ENCODE peak calls at places on chromosomes 1 and 21, in nine cellular contexts. J is CD8-positive, alpha-beta T cell; G is heart right ventricle; A is ovary; V is body of pancreas; T is brain microvascular endothelial cell; R is endothelial cell of umbilical vein; K is left ventricle myocardium inferior; O is hepatocyte. Y is an unnamed sample.

GRCh38 chr1:72034827-72035226 is 247.5 kb downstream of the NEGR1 start:
- DNase-seq in J (no peak), G (no peak), A (no peak), V (no peak), T (no peak), R (no peak), K (no peak), O (no peak), Y (no peak)

GRCh38 chr1:79716481-79716880 is 710.0 kb upstream of the ADGRL4 start:
- DNase-seq in J (no peak), G (no peak), A (no peak), V (no peak), T (peak), R (peak), K (no peak), O (peak), Y (peak)

GRCh38 chr1:109151591-109151990 is 37.7 kb downstream of the ELAPOR1 start:
- DNase-seq in J (no peak), G (no peak), A (no peak), V (no peak), T (no peak), R (no peak), K (no peak), O (no peak), Y (no peak)

GRCh38 chr1:33331444-33332356 is 10.8 kb upstream of the A3GALT2 start:
- DNase-seq in J (no peak), G (no peak), A (peak), V (no peak), T (no peak), R (no peak), K (no peak), O (no peak), Y (no peak)

GRCh38 chr1:233229291-233229690 is 66.2 kb downstream of the PCNX2 start:
- DNase-seq in J (no peak), G (no peak), A (no peak), V (no peak), T (no peak), R (no peak), K (no peak), O (no peak), Y (no peak)

GRCh38 chr1:236657398-236657797 is 28.9 kb upstream of the ACTN2 start:
- DNase-seq in J (no peak), G (no peak), A (no peak), V (no peak), T (no peak), R (no peak), K (no peak), O (no peak), Y (no peak)

GRCh38 chr1:94542088-94542671 is 621 bp upstream of the F3 start:
- DNase-seq in J (no peak), G (peak), A (peak), V (peak), T (peak), R (peak), K (peak), O (no peak), Y (no peak)

GRCh38 chr1:243850368-243851128 is 505 bp upstream of the AKT3 start:
- DNase-seq in J (peak), G (peak), A (peak), V (peak), T (peak), R (peak), K (peak), O (peak), Y (peak)

GRCh38 chr1:154386643-154387352 is 18.3 kb upstream of the IL6R start:
- DNase-seq in J (peak), G (no peak), A (no peak), V (no peak), T (no peak), R (no peak), K (no peak), O (peak), Y (no peak)

GRCh38 chr1:59128784-59129227 is 168.1 kb upstream of the FGGY start:
- DNase-seq in J (no peak), G (no peak), A (no peak), V (no peak), T (peak), R (peak), K (no peak), O (no peak), Y (peak)

GRCh38 chr1:182671779-182672486 is 12.5 kb downstream of the RGS8 start:
- DNase-seq in J (no peak), G (no peak), A (no peak), V (no peak), T (no peak), R (no peak), K (no peak), O (no peak), Y (no peak)

GRCh38 chr1:119676571-119677206 is 28.6 kb upstream of the ZNF697 start:
- DNase-seq in J (no peak), G (no peak), A (no peak), V (peak), T (no peak), R (no peak), K (no peak), O (no peak), Y (no peak)

GRCh38 chr1:157240495-157241184 is 102.4 kb upstream of the ETV3 start:
- DNase-seq in J (no peak), G (no peak), A (no peak), V (peak), T (no peak), R (no peak), K (no peak), O (peak), Y (no peak)

GRCh38 chr1:215761446-215761845 is 194.3 kb downstream of the KCTD3 start:
- DNase-seq in J (no peak), G (no peak), A (no peak), V (no peak), T (no peak), R (no peak), K (no peak), O (no peak), Y (no peak)

GRCh38 chr1:26530898-26531598 is 1.5 kb downstream of the RPS6KA1 start:
- DNase-seq in J (no peak), G (no peak), A (no peak), V (peak), T (no peak), R (no peak), K (no peak), O (peak), Y (peak)

GRCh38 chr1:226489718-226490440 is 58.7 kb upstream of the STUM start:
- DNase-seq in J (no peak), G (no peak), A (no peak), V (no peak), T (no peak), R (no peak), K (no peak), O (no peak), Y (no peak)

GRCh38 chr21:45330075-45330781 is 42.5 kb upstream of the POFUT2 start:
- DNase-seq in J (no peak), G (no peak), A (peak), V (peak), T (peak), R (no peak), K (peak), O (peak), Y (peak)

GRCh38 chr1:65958561-65959350 is 166.1 kb downstream of the PDE4B start:
- DNase-seq in J (no peak), G (no peak), A (no peak), V (no peak), T (peak), R (peak), K (no peak), O (peak), Y (peak)

GRCh38 chr1:75901371-75901770 is 30.8 kb downstream of the ASB17 start:
- DNase-seq in J (no peak), G (no peak), A (no peak), V (no peak), T (no peak), R (no peak), K (no peak), O (no peak), Y (no peak)

GRCh38 chr1:170556910-170557309 is 24.9 kb downstream of the GORAB start:
- DNase-seq in J (no peak), G (no peak), A (no peak), V (no peak), T (no peak), R (no peak), K (no peak), O (no peak), Y (no peak)

GRCh38 chr21:38567577-38568360 is 69.5 kb upstream of the ERG start:
- DNase-seq in J (no peak), G (no peak), A (no peak), V (no peak), T (peak), R (no peak), K (no peak), O (peak), Y (peak)

GRCh38 chr1:82452096-82452495 is 651.4 kb downstream of the ADGRL2 start:
- DNase-seq in J (no peak), G (no peak), A (no peak), V (no peak), T (no peak), R (no peak), K (no peak), O (no peak), Y (no peak)

GRCh38 chr1:58799650-58800049 is 15.8 kb upstream of the JUN start:
- DNase-seq in J (no peak), G (no peak), A (no peak), V (no peak), T (no peak), R (no peak), K (no peak), O (no peak), Y (no peak)

GRCh38 chr1:223180803-223181321 is 37.8 kb upstream of the TLR5 start:
- DNase-seq in J (no peak), G (peak), A (no peak), V (no peak), T (no peak), R (no peak), K (no peak), O (no peak), Y (peak)

GRCh38 chr1:9438431-9439073 is 100.7 kb upstream of the SLC25A33 start:
- DNase-seq in J (no peak), G (peak), A (peak), V (peak), T (peak), R (peak), K (peak), O (peak), Y (peak)

GRCh38 chr1:63575340-63575826 is 17.8 kb upstream of the PGM1 start:
- DNase-seq in J (no peak), G (no peak), A (no peak), V (no peak), T (no peak), R (peak), K (no peak), O (peak), Y (peak)

GRCh38 chr1:201713093-201713810 is 115.7 kb upstream of the IPO9 start:
- DNase-seq in J (no peak), G (peak), A (peak), V (peak), T (peak), R (peak), K (peak), O (peak), Y (peak)

GRCh38 chr1:226681652-226682493 is 57.2 kb downstream of the ITPKB start:
- DNase-seq in J (no peak), G (no peak), A (no peak), V (no peak), T (no peak), R (no peak), K (no peak), O (no peak), Y (no peak)

GRCh38 chr1:59761440-59761839 is 53.3 kb upstream of the HOOK1 start:
- DNase-seq in J (no peak), G (no peak), A (no peak), V (no peak), T (no peak), R (no peak), K (no peak), O (no peak), Y (peak)

GRCh38 chr1:155322571-155322952 is 1.9 kb downstream of the RUSC1 start:
- DNase-seq in J (no peak), G (peak), A (peak), V (no peak), T (no peak), R (peak), K (no peak), O (peak), Y (no peak)

GRCh38 chr21:45612096-45613019 is 31.2 kb upstream of the PCBP3 start:
- DNase-seq in J (no peak), G (no peak), A (no peak), V (no peak), T (peak), R (no peak), K (no peak), O (no peak), Y (peak)

GRCh38 chr1:229006121-229006870 is 264.6 kb upstream of the RAB4A start:
- DNase-seq in J (no peak), G (no peak), A (no peak), V (no peak), T (no peak), R (no peak), K (no peak), O (no peak), Y (peak)

GRCh38 chr1:70164350-70164749 is 41.0 kb downstream of the LRRC40 start:
- DNase-seq in J (no peak), G (no peak), A (no peak), V (no peak), T (no peak), R (no peak), K (no peak), O (no peak), Y (no peak)

GRCh38 chr1:201624741-201625646 is 86.1 kb downstream of the NAV1 start:
- DNase-seq in J (no peak), G (no peak), A (no peak), V (no peak), T (peak), R (peak), K (no peak), O (no peak), Y (no peak)

GRCh38 chr1:60621524-60621923 is 460.8 kb upstream of the NFIA start:
- DNase-seq in J (no peak), G (no peak), A (no peak), V (peak), T (peak), R (peak), K (no peak), O (peak), Y (no peak)

GRCh38 chr1:107405241-107405640 is 264.4 kb downstream of the NTNG1 start:
- DNase-seq in J (no peak), G (no peak), A (no peak), V (no peak), T (no peak), R (no peak), K (no peak), O (no peak), Y (no peak)

GRCh38 chr1:169427081-169427611 is at the start of gene CCDC181:
- DNase-seq in J (peak), G (peak), A (peak), V (peak), T (peak), R (peak), K (peak), O (peak), Y (peak)

GRCh38 chr1:91727763-91728162 is 158.2 kb downstream of the TGFBR3 start:
- DNase-seq in J (no peak), G (no peak), A (no peak), V (no peak), T (no peak), R (peak), K (no peak), O (no peak), Y (no peak)

GRCh38 chr1:158933621-158934020 is 2.3 kb downstream of the PYHIN1 start:
- DNase-seq in J (no peak), G (no peak), A (no peak), V (no peak), T (no peak), R (no peak), K (no peak), O (no peak), Y (no peak)
- H3K27ac ChIP-seq in J (no peak), G (no peak), A (no peak), V (no peak), T (no peak), R (no peak), K (no peak), O (no peak), Y (no peak)

DNA sequence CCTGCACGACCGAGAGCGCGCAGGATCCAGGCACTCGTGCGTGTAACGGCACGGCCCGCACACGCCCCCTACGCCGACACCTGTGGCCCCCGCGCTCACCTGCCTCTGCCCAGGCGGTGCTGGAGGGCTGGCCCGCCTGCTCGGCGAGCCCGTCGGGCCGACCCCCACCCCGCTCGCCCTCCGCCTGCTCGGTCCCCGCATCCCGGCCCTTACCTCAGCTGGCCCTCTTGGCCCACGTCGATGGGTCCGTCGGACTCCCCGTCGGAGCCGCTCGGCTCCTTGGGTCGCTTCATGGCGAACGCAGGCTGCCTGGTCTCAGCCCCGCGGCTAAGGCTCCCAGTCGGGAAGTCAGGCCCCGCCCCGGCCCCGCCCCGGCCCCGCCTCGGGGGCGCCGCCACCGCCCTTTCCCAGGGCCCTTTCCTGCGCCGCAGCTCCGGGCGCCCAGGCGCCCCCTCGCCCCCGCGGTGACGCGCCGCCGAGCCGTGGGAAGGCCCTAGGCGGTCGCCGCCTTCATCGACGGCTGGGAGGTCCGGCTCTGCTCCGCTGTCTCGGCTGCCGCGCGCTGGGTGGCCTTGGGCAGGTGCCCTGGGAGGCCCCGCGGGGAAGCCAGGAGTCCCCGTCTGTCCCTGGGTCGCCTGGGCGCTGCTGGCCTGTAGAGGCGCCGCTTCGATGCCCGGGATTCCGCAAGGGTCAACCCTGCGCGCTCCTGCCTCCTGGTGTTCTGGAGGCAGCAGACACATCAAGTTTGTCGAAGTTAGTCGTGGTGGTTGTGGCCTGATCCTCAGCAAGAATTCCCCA is at the start of gene HEYL:
- DNase-seq in J (peak), G (peak), A (peak), V (peak), T (peak), R (no peak), K (peak), O (peak), Y (peak)
- TF ChIP-seq CTCF in J (no peak), G (peak), A (no peak), V (peak), T (peak), R (peak), K (peak), O (peak), Y (no peak)

GRCh38 chr1:1842360-1843146 is 48.3 kb downstream of the GNB1 start:
- DNase-seq in J (no peak), G (no peak), A (no peak), V (peak), T (no peak), R (no peak), K (no peak), O (no peak), Y (no peak)
- H3K27ac ChIP-seq in J (no peak), G (no peak), A (no peak), V (no peak), T (no peak), R (no peak), K (no peak), O (no peak), Y (peak)

GRCh38 chr1:176745945-176746344 is 283.0 kb downstream of the PAPPA2 start:
- DNase-seq in J (no peak), G (no peak), A (no peak), V (no peak), T (no peak), R (no peak), K (no peak), O (no peak), Y (no peak)
- TF ChIP-seq CTCF in J (no peak), G (peak), A (no peak), V (peak), T (no peak), R (no peak), K (peak), O (no peak), Y (no peak)

GRCh38 chr1:54385727-54386022 is 20.5 kb downstream of the SSBP3 start:
- DNase-seq in J (no peak), G (no peak), A (no peak), V (no peak), T (no peak), R (no peak), K (no peak), O (no peak), Y (no peak)
- H3K27ac ChIP-seq in J (no peak), G (peak), A (no peak), V (peak), T (no peak), R (no peak), K (peak), O (peak), Y (no peak)

GRCh38 chr1:45584351-45585109 is 689 bp downstream of the NASP start:
- DNase-seq in J (peak), G (peak), A (peak), V (peak), T (peak), R (peak), K (peak), O (peak), Y (peak)
- TF ChIP-seq CTCF in J (no peak), G (no peak), A (peak), V (no peak), T (peak), R (peak), K (no peak), O (no peak), Y (no peak)

DNA sequence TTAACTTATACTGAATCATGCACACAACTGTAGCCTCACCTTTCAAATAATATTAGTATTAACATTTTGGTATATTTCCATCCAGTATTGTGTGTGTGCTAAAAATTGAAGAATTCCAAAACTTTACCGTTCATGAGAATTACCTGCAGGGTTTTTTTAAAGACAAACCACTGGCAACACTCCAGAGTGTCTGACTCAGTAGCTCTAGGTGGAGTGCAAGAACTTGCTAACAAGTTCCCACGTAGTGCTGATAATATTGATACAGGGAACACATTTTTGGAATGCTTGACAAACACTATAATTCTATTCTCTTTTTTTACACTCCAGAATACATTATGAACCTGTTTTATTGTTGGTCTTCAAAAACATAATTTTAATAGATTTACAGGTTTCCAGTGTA is 27.7 kb upstream of the SLC5A9 start:
- DNase-seq in J (no peak), G (no peak), A (no peak), V (no peak), T (no peak), R (no peak), K (no peak), O (no peak), Y (peak)
- H3K27ac ChIP-seq in J (no peak), G (no peak), A (no peak), V (no peak), T (no peak), R (no peak), K (no peak), O (no peak), Y (no peak)

DNA sequence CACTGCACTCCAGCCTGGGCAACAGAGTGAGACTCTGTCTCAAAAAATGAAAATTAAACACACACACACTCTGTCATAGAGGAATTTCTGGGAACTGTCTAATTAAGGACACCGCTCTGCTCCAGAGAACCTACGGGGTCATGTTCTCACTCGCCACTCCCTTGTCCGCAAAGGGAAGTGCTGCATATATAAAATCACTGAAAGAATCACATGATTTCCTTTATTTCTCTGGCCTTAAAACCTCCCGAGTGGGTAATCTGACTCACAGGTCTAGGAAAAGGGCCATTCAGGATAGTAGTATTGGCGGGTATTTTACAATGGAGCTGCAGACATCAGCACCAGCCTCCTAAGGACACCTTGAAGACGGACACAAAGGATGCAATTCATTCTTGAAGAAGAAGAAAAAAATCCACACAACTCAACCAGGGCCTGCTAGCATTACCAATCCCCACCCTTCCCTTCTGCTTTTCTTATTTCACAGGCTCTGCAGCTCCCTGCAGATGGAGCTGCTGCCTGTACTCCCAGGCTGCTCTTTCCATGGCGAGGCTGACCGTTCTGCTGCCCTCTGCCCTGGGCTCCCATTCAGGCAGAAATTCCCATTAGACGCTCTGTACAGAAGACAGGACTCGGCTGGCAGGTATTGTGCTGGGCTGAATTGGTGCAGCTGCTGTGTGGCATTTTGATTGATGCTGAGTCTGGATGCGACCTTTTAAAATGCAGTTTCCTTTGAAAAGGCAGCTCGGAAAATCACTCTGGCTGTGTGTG is 53.3 kb upstream of the FAM89A start:
- DNase-seq in J (no peak), G (no peak), A (no peak), V (no peak), T (no peak), R (peak), K (no peak), O (no peak), Y (no peak)
- TF ChIP-seq CTCF in J (no peak), G (peak), A (no peak), V (no peak), T (peak), R (no peak), K (peak), O (peak), Y (no peak)